ENCODE peak calls at places on chromosomes 13 and 19, in six cellular contexts. One of them, this sample, is unnamed.

GRCh38 chr13:50685491-50685890 is 158.0 kb downstream of the DLEU7 start:
- DNase-seq in hepatocyte: no peak
- DNase-seq in OCI-LY7: no peak
- DNase-seq in MM.1S: no peak
- DNase-seq in SK-N-SH: no peak
- DNase-seq in GM23248: peak; percentile 40
- DNase-seq in this sample: peak; percentile 58

GRCh38 chr13:36282818-36283432 is 14.7 kb downstream of the CCDC169 start:
- DNase-seq in OCI-LY7: peak; percentile 31
- DNase-seq in GM23248: peak; percentile 64
- DNase-seq in MM.1S: peak; percentile 15
- DNase-seq in hepatocyte: peak; percentile 66
- DNase-seq in SK-N-SH: peak; percentile 44
- DNase-seq in this sample: peak; percentile 41

GRCh38 chr19:47125669-47125938 is 5.0 kb upstream of the SAE1 start:
- DNase-seq in OCI-LY7: no peak
- DNase-seq in SK-N-SH: no peak
- DNase-seq in MM.1S: no peak
- DNase-seq in hepatocyte: no peak
- DNase-seq in GM23248: no peak
- DNase-seq in this sample: no peak

GRCh38 chr13:22325761-22326160 is 654.9 kb downstream of the FGF9 start:
- DNase-seq in MM.1S: no peak
- DNase-seq in GM23248: no peak
- DNase-seq in SK-N-SH: no peak
- DNase-seq in OCI-LY7: no peak
- DNase-seq in hepatocyte: no peak
- DNase-seq in this sample: no peak

GRCh38 chr19:16200038-16200775 is 2.5 kb downstream of the AP1M1 start:
- DNase-seq in SK-N-SH: no peak
- DNase-seq in MM.1S: no peak
- DNase-seq in hepatocyte: peak; percentile 75
- DNase-seq in GM23248: peak; percentile 69
- DNase-seq in OCI-LY7: no peak
- DNase-seq in this sample: no peak

GRCh38 chr19:49929121-49929610 is at the start of the genes ATF5 and NUP62:
- DNase-seq in MM.1S: peak; percentile 93
- DNase-seq in SK-N-SH: peak; percentile 98
- DNase-seq in hepatocyte: peak; percentile 96
- DNase-seq in GM23248: peak; percentile 89
- DNase-seq in OCI-LY7: peak; percentile 90
- DNase-seq in this sample: peak; percentile 93

GRCh38 chr13:90502762-90503161 is 844.7 kb upstream of the MIR17HG start:
- DNase-seq in GM23248: no peak
- DNase-seq in SK-N-SH: no peak
- DNase-seq in OCI-LY7: no peak
- DNase-seq in hepatocyte: no peak
- DNase-seq in MM.1S: no peak
- DNase-seq in this sample: no peak

GRCh38 chr13:105147481-105147880 is 1388.0 kb downstream of the EFNB2 start:
- DNase-seq in hepatocyte: no peak
- DNase-seq in OCI-LY7: no peak
- DNase-seq in MM.1S: no peak
- DNase-seq in GM23248: no peak
- DNase-seq in SK-N-SH: no peak
- DNase-seq in this sample: no peak

GRCh38 chr13:95226932-95227718 is 74.1 kb downstream of the ABCC4 start:
- DNase-seq in GM23248: no peak
- DNase-seq in SK-N-SH: no peak
- DNase-seq in OCI-LY7: no peak
- DNase-seq in hepatocyte: no peak
- DNase-seq in MM.1S: peak; percentile 70
- DNase-seq in this sample: no peak

GRCh38 chr19:32401992-32402391 is 3.6 kb upstream of the DPY19L3 start:
- DNase-seq in OCI-LY7: no peak
- DNase-seq in hepatocyte: no peak
- DNase-seq in SK-N-SH: no peak
- DNase-seq in MM.1S: no peak
- DNase-seq in GM23248: no peak
- DNase-seq in this sample: no peak

GRCh38 chr13:94139393-94139995 is 340.0 kb downstream of the DCT start:
- DNase-seq in GM23248: no peak
- DNase-seq in SK-N-SH: no peak
- DNase-seq in MM.1S: no peak
- DNase-seq in hepatocyte: no peak
- DNase-seq in OCI-LY7: no peak
- DNase-seq in this sample: no peak

GRCh38 chr13:79631260-79631659 is 150.3 kb downstream of the NDFIP2 start:
- DNase-seq in MM.1S: no peak
- DNase-seq in GM23248: peak; percentile 94
- DNase-seq in OCI-LY7: no peak
- DNase-seq in SK-N-SH: no peak
- DNase-seq in hepatocyte: peak; percentile 59
- DNase-seq in this sample: no peak

GRCh38 chr19:50721441-50722137 is 1.6 kb upstream of the CLEC11A start:
- DNase-seq in hepatocyte: no peak
- DNase-seq in GM23248: peak; percentile 35
- DNase-seq in OCI-LY7: no peak
- DNase-seq in MM.1S: no peak
- DNase-seq in SK-N-SH: no peak
- DNase-seq in this sample: no peak

GRCh38 chr19:41726493-41726892 is 18.1 kb downstream of the CEACAM5 start:
- DNase-seq in GM23248: no peak
- DNase-seq in MM.1S: no peak
- DNase-seq in SK-N-SH: no peak
- DNase-seq in OCI-LY7: no peak
- DNase-seq in hepatocyte: no peak
- DNase-seq in this sample: no peak

GRCh38 chr13:99777873-99778272 is 193.7 kb downstream of the ZIC5 start:
- DNase-seq in SK-N-SH: no peak
- DNase-seq in hepatocyte: no peak
- DNase-seq in GM23248: no peak
- DNase-seq in OCI-LY7: no peak
- DNase-seq in MM.1S: no peak
- DNase-seq in this sample: no peak

GRCh38 chr13:45325806-45326205 is 15.2 kb downstream of the TPT1 start:
- DNase-seq in OCI-LY7: no peak
- DNase-seq in hepatocyte: peak; percentile 50
- DNase-seq in SK-N-SH: no peak
- DNase-seq in GM23248: peak; percentile 94
- DNase-seq in MM.1S: no peak
- DNase-seq in this sample: no peak

GRCh38 chr13:104773775-104774174 is 1707.6 kb upstream of the SLC10A2 start:
- DNase-seq in MM.1S: peak; percentile 62
- DNase-seq in GM23248: peak; percentile 50
- DNase-seq in SK-N-SH: peak; percentile 11
- DNase-seq in hepatocyte: peak; percentile 69
- DNase-seq in OCI-LY7: peak; percentile 20
- DNase-seq in this sample: peak; percentile 81

GRCh38 chr13:26420282-26420960 is 137.1 kb upstream of the WASF3 start:
- DNase-seq in hepatocyte: no peak
- DNase-seq in OCI-LY7: no peak
- DNase-seq in MM.1S: no peak
- DNase-seq in SK-N-SH: no peak
- DNase-seq in GM23248: peak; percentile 49
- DNase-seq in this sample: no peak

GRCh38 chr19:32928806-32929205 is 43.0 kb downstream of the CEP89 start:
- DNase-seq in MM.1S: no peak
- DNase-seq in SK-N-SH: no peak
- DNase-seq in GM23248: no peak
- DNase-seq in OCI-LY7: no peak
- DNase-seq in hepatocyte: peak; percentile 13
- DNase-seq in this sample: no peak

GRCh38 chr19:2266183-2266993 is 10.2 kb upstream of the JSRP1 start:
- DNase-seq in MM.1S: peak; percentile 62
- DNase-seq in OCI-LY7: peak; percentile 67
- DNase-seq in hepatocyte: no peak
- DNase-seq in SK-N-SH: peak; percentile 46
- DNase-seq in GM23248: peak; percentile 95
- DNase-seq in this sample: no peak

GRCh38 chr19:1896508-1896907 is 8.7 kb upstream of the ADAT3 start:
- DNase-seq in GM23248: no peak
- DNase-seq in OCI-LY7: no peak
- DNase-seq in MM.1S: no peak
- DNase-seq in hepatocyte: no peak
- DNase-seq in SK-N-SH: no peak
- DNase-seq in this sample: no peak

GRCh38 chr13:44406617-44407016 is 33.0 kb downstream of the SERP2 start:
- DNase-seq in GM23248: no peak
- DNase-seq in OCI-LY7: no peak
- DNase-seq in SK-N-SH: no peak
- DNase-seq in hepatocyte: no peak
- DNase-seq in MM.1S: no peak
- DNase-seq in this sample: no peak

GRCh38 chr13:74920945-74921725 is 560.8 kb downstream of the TBC1D4 start:
- DNase-seq in SK-N-SH: no peak
- DNase-seq in GM23248: no peak
- DNase-seq in OCI-LY7: no peak
- DNase-seq in MM.1S: no peak
- DNase-seq in hepatocyte: no peak
- DNase-seq in this sample: no peak

GRCh38 chr19:55212447-55212846 is 3.1 kb upstream of the PTPRH start:
- DNase-seq in MM.1S: peak; percentile 82
- DNase-seq in OCI-LY7: peak; percentile 87
- DNase-seq in hepatocyte: peak; percentile 34
- DNase-seq in SK-N-SH: no peak
- DNase-seq in GM23248: no peak
- DNase-seq in this sample: no peak

DNA sequence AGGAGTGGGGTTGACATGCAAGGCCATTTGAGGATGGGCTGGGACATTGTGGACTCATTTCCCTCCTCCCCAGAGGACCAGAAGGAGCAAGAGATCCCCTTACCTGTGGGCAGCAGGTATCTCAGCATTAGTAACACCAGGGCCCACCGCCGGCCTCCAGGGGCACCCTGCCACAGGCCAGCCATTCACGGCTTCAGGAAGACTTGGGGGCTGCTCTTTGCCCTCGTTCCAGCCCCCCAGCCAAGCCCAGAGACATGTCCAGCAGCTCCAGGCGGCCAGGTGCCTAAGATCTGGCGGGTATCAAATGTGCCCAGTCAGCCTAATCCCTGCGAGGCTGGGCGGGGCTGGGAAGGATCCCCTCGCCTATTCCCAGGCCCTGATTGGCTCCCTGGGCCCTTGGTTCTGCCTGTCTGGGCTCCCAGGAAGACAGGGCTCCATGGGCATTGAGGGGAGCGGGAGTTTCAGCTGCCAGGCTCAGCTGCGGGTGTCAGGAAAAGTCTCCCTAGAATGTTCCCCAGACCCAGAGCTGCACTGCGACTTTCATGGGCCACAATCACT is 21.3 kb upstream of the OR1M1 start:
- DNase-seq in hepatocyte: no peak
- DNase-seq in SK-N-SH: no peak
- DNase-seq in OCI-LY7: no peak
- DNase-seq in GM23248: no peak
- DNase-seq in MM.1S: no peak
- DNase-seq in this sample: no peak
- H2AFZ ChIP-seq in hepatocyte: no peak overlapping the region
- H2AFZ ChIP-seq in SK-N-SH: no peak overlapping the region
- H2AFZ ChIP-seq in OCI-LY7: no peak overlapping the region
- H2AFZ ChIP-seq in GM23248: no peak overlapping the region
- H2AFZ ChIP-seq in MM.1S: no peak overlapping the region
- H2AFZ ChIP-seq in this sample: no peak overlapping the region

GRCh38 chr13:41822560-41822959 is 138.3 kb downstream of the VWA8 start:
- DNase-seq in OCI-LY7: no peak
- DNase-seq in MM.1S: no peak
- DNase-seq in SK-N-SH: no peak
- DNase-seq in hepatocyte: no peak
- DNase-seq in GM23248: no peak
- DNase-seq in this sample: no peak

GRCh38 chr13:41823486-41823885 is 137.4 kb downstream of the VWA8 start:
- DNase-seq in hepatocyte: no peak
- DNase-seq in OCI-LY7: no peak
- DNase-seq in SK-N-SH: no peak
- DNase-seq in GM23248: no peak
- DNase-seq in MM.1S: no peak
- DNase-seq in this sample: no peak

GRCh38 chr13:41833201-41833600 is 127.7 kb downstream of the VWA8 start:
- DNase-seq in SK-N-SH: no peak
- DNase-seq in hepatocyte: no peak
- DNase-seq in MM.1S: no peak
- DNase-seq in GM23248: no peak
- DNase-seq in OCI-LY7: no peak
- DNase-seq in this sample: no peak

GRCh38 chr13:41825691-41826090 is 135.2 kb downstream of the VWA8 start:
- DNase-seq in SK-N-SH: no peak
- DNase-seq in MM.1S: no peak
- DNase-seq in GM23248: no peak
- DNase-seq in OCI-LY7: no peak
- DNase-seq in hepatocyte: no peak
- DNase-seq in this sample: no peak

GRCh38 chr13:41827507-41828213 is 133.2 kb downstream of the VWA8 start:
- DNase-seq in MM.1S: no peak
- DNase-seq in OCI-LY7: no peak
- DNase-seq in hepatocyte: peak; percentile 21
- DNase-seq in GM23248: peak; percentile 95
- DNase-seq in SK-N-SH: no peak
- DNase-seq in this sample: no peak
- TF ChIP-seq EZH2phosphoT487 in MM.1S: no peak
- TF ChIP-seq EZH2phosphoT487 in OCI-LY7: no peak
- TF ChIP-seq EZH2phosphoT487 in hepatocyte: no peak
- TF ChIP-seq EZH2phosphoT487 in GM23248: no peak
- TF ChIP-seq EZH2phosphoT487 in SK-N-SH: no peak
- TF ChIP-seq EZH2phosphoT487 in this sample: no peak

DNA sequence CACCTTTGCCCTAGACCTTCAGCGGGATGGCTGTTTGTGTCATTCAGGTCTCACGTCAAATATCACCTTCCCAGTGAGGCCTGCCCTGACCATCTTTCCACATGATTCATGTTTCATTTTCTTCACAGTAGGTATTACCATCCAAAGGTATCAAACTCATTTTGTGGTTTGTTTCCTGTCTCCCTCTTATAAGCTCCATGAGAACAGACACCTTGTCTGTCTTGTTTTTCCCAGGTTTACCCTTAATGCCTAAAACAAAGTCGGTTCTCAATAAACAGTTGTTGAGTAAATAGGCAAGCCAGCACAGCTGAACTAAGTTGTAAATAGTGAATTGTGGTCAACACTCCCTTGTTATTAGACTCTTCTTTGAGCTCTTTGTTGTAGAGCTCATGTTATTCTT is 122.6 kb upstream of the GJB6 start:
- DNase-seq in SK-N-SH: no peak
- DNase-seq in MM.1S: no peak
- DNase-seq in GM23248: no peak
- DNase-seq in hepatocyte: no peak
- DNase-seq in OCI-LY7: no peak
- DNase-seq in this sample: no peak
- H2AFZ ChIP-seq in SK-N-SH: no peak overlapping the region
- H2AFZ ChIP-seq in MM.1S: no peak overlapping the region
- H2AFZ ChIP-seq in GM23248: no peak overlapping the region
- H2AFZ ChIP-seq in hepatocyte: no peak overlapping the region
- H2AFZ ChIP-seq in OCI-LY7: no peak overlapping the region
- H2AFZ ChIP-seq in this sample: no peak overlapping the region

DNA sequence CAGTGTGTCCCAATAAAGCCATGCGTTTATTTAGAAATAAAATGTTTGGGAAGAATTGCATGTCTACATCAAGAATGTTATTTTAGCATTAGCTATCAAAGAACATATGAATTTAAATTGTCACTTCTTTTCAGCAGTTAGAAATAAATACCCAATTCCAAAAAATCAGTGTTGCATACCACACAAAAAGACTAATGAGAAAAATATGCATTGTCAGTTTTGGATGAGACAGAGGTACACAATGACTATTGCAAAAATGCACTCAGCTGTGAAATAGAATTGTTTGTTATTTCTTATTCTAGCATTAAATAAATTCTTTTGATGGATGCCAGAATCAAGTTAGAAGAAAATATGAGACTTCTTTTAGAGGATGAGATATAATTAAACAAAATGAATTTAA is 833.9 kb downstream of the SLITRK1 start:
- DNase-seq in SK-N-SH: no peak
- DNase-seq in OCI-LY7: no peak
- DNase-seq in GM23248: peak; percentile 60
- DNase-seq in hepatocyte: no peak
- DNase-seq in MM.1S: no peak
- DNase-seq in this sample: no peak
- TF ChIP-seq EZH2phosphoT487 in SK-N-SH: no peak
- TF ChIP-seq EZH2phosphoT487 in OCI-LY7: no peak
- TF ChIP-seq EZH2phosphoT487 in GM23248: no peak
- TF ChIP-seq EZH2phosphoT487 in hepatocyte: no peak
- TF ChIP-seq EZH2phosphoT487 in MM.1S: no peak
- TF ChIP-seq EZH2phosphoT487 in this sample: no peak

This sample was measured in neural progenitor cell.